ENCODE peak calls at places on chromosomes 4 and X, in ten cellular contexts. R is uterus, F is esophagus squamous epithelium, M is neural progenitor cell, C is right atrium auricular region, H is IMR-90, Q is hepatocyte, P is A549, U is fibroblast of lung, A is mammary epithelial cell. I is an unnamed sample.
A peak's percentile ranks its signal among the peaks of the same experiment; 100 is the strongest.

GRCh38 chr4:183987529-183987946 is 82.4 kb downstream of the STOX2 start:
- DNase-seq in Q (peak; percentile 93), A (peak; percentile 96), F (peak; percentile 4), M (peak; percentile 80), U (peak; percentile 91), R (peak; percentile 64), P (peak; percentile 26), H (peak; percentile 91), C (peak; percentile 82), I (peak; percentile 46)

GRCh38 chrX:130994671-130995070 is 63.5 kb upstream of the ARHGAP36 start:
- DNase-seq in H (peak; percentile 2), F (no peak), C (no peak), M (peak; percentile 58), U (no peak), Q (peak; percentile 46), A (no peak), P (peak; percentile 16), R (no peak), I (peak; percentile 2)

GRCh38 chr4:86704601-86705000 is 110.5 kb downstream of the PTPN13 start:
- DNase-seq in U (no peak), Q (no peak), A (no peak), R (no peak), C (no peak), M (no peak), H (no peak), F (no peak), P (no peak), I (no peak)

GRCh38 chrX:136710324-136710951 is 62.5 kb downstream of the CD40LG start:
- DNase-seq in C (no peak), A (peak; percentile 63), F (no peak), Q (no peak), H (peak; percentile 63), M (no peak), U (peak; percentile 32), P (no peak), R (no peak), I (no peak)

GRCh38 chrX:115413246-115413878 is 123.8 kb downstream of the LUZP4 start:
- DNase-seq in F (no peak), U (peak; percentile 57), A (no peak), H (peak; percentile 72), Q (no peak), M (no peak), P (no peak), R (no peak), C (no peak), I (no peak)

GRCh38 chrX:4277122-4277521 is 563.7 kb upstream of the PRKX start:
- DNase-seq in P (no peak), U (no peak), H (no peak), C (no peak), M (no peak), R (no peak), Q (no peak), F (no peak), A (peak; percentile 2), I (no peak)

GRCh38 chr4:140252144-140252741 is 98.3 kb upstream of the MAML3 start:
- DNase-seq in U (no peak), A (no peak), P (peak; percentile 21), R (peak; percentile 65), Q (peak; percentile 47), M (peak; percentile 46), H (no peak), C (no peak), F (no peak), I (peak; percentile 61)

GRCh38 chr4:37648084-37648817 is 37.9 kb downstream of the RELL1 start:
- DNase-seq in R (peak; percentile 68), H (peak; percentile 96), C (no peak), A (peak; percentile 87), Q (peak; percentile 92), M (no peak), F (no peak), P (peak; percentile 58), U (peak; percentile 87), I (peak; percentile 96)

GRCh38 chrX:7045238-7045955 is 102.1 kb upstream of the STS start:
- DNase-seq in A (no peak), H (no peak), F (no peak), R (no peak), M (no peak), Q (no peak), U (no peak), P (no peak), C (no peak), I (peak; percentile 49)

GRCh38 chr4:65669008-65669971 is 999 bp downstream of the EPHA5 start:
- DNase-seq in Q (peak; percentile 16), C (no peak), M (peak; percentile 58), P (no peak), H (no peak), U (peak; percentile 59), F (no peak), R (no peak), A (no peak), I (no peak)
- H3K4me3 ChIP-seq in Q (peak overlapping the region; percentile 63), C (peak overlapping the region; percentile 52), M (peak overlapping the region; percentile 56), P (peak overlapping the region; percentile 58), H (peak overlapping the region; percentile 14), U (peak overlapping the region; percentile 26), F (peak overlapping the region; percentile 7), R (peak overlapping the region; percentile 42), A (no peak overlapping the region), I (no peak overlapping the region)

DNA sequence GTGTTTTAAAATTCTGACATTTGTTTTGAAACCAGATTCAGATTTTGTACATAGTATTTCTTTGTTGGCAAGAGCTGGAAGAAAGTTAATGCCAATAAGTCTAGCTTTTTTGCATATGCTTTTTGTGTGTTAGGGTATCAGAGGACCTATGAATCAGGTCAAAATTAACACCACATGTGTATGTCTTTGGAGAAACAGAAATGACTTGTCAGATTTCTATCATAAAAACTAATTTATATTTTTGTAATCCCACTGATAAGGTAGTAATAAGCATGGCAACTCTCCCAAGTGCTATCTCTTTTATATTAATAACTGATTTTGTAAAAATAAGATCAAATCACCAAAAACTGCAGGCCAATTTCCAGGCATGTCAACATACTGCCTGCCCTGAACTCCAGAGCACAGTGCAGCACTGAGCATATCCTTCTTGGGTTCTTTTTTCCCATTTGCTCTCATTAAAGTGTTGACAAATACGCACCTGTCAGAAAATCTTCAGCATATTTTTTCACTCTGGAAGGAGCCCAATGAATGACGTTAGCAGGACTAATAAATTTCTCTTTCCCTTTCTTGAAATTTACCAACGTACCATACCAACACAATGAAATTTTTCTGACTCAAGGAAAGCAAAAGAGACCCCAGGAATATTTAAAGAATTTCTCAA is 65.5 kb downstream of the SH3RF1 start:
- DNase-seq in H (no peak), A (no peak), R (no peak), M (no peak), C (no peak), Q (no peak), P (no peak), U (peak; percentile 27), F (no peak), I (no peak)
- H3K4me1 ChIP-seq in H (peaks cover 19% of the 10 kb centered on the region), A (peaks cover 8% of the 10 kb centered on the region), R (no peaks in the 10 kb centered on the region), M (peaks cover 62% of the 10 kb centered on the region), C (no peaks in the 10 kb centered on the region), Q (peaks cover 35% of the 10 kb centered on the region), P (peaks cover 76% of the 10 kb centered on the region), U (peaks cover 10% of the 10 kb centered on the region), F (peaks cover 25% of the 10 kb centered on the region), I (peaks cover 4% of the 10 kb centered on the region)

DNA sequence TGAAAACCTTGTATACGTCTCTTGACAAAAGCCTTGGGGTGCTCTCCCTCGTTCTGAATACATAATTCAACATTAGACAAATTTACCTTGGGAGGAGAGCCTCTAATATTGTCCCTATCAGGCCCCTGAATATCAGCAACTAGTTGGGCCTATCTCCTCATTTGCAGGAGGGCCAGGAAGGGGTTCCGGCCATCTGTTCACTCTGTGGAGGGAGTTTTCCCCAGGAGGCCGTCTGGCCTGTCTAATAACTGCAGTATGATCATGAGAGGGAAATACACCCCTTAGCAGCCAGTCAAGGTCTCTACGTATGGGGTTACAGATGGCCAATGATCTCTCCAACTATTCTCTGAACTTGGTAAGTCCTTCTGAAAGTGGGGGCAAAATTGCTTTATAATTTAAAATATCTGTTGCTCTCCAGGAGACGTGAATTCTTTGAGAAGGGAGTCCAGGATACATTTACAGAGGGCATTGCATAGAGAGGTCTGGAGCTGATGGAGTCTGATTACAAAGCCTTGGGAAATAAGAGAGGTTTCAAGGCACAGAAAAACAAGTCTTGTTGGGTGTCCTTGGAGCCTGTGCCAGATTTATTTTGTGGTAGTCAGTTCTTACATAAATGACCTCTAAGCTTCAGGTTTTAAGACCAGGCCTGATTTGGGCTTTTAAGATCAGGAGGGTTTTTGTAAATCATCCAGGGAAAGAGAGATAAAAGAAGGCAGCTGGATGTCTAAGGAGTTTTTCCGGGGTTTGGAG is 48.2 kb upstream of the UXT start:
- DNase-seq in A (no peak), H (no peak), C (no peak), U (no peak), M (no peak), R (no peak), P (no peak), F (no peak), Q (no peak), I (no peak)
- H3K27ac ChIP-seq in A (no peak overlapping the region), H (no peak overlapping the region), C (no peak overlapping the region), U (no peak overlapping the region), M (no peak overlapping the region), R (no peak overlapping the region), P (no peak overlapping the region), F (no peak overlapping the region), Q (no peak overlapping the region), I (no peak overlapping the region)

DNA sequence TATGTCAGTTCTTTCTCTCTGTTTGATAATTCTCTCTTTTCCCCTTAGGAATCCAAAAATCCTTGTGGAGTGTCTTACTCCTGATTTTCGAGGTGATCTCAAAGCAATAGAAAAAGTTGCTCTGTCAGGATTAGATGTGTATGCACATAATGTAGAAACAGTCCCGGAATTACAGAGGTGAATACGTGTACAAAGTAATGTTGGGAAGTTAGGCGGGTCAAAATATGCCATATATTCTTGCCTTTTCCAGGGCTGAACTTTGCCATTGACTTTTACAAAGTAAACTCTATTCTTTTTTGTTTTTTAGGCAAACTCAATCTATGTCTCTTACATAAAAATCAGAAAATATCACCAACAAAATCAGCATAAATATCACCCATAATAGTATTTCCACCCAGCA is 8.6 kb downstream of the LIAS start:
- DNase-seq in C (no peak), R (no peak), M (no peak), U (no peak), Q (no peak), H (no peak), A (no peak), P (no peak), F (no peak), I (no peak)
- H3K4me3 ChIP-seq in C (no peak overlapping the region), R (no peak overlapping the region), M (no peak overlapping the region), U (no peak overlapping the region), Q (no peak overlapping the region), H (no peak overlapping the region), A (no peak overlapping the region), P (no peak overlapping the region), F (no peak overlapping the region), I (no peak overlapping the region)

I was measured in small intestine.